ENCODE peak calls at places on chromosomes 13 and 19, in nine cellular contexts. Z is ascending aorta, A is breast epithelium, V is AG04450, W is astrocyte of the spinal cord, P is AG09309, K is left lung, H is right atrium auricular region, Y is uterus. R is an unnamed sample.

GRCh38 chr19:35551091-35551810 is 5.8 kb downstream of the TMEM147 start:
- DNase-seq in K (no peak), W (no peak), V (no peak), A (no peak), P (no peak), H (no peak), Z (no peak), Y (no peak), R (no peak)

GRCh38 chr13:94967183-94968039 is 255.1 kb upstream of the SOX21 start:
- DNase-seq in V (no peak), Z (no peak), Y (no peak), H (no peak), W (peak; percentile 27), P (no peak), A (no peak), K (no peak), R (no peak)

GRCh38 chr13:47287291-47287751 is 390.5 kb upstream of the HTR2A start:
- DNase-seq in Y (no peak), P (no peak), K (no peak), Z (no peak), A (no peak), W (peak; percentile 95), H (no peak), V (peak; percentile 29), R (no peak)

GRCh38 chr13:76991432-76991795 is 467 bp upstream of the CLN5 start:
- DNase-seq in A (peak; percentile 46), H (no peak), V (no peak), W (no peak), Y (no peak), Z (no peak), P (no peak), K (peak; percentile 43), R (no peak)

GRCh38 chr13:100989424-100989823 is 314.8 kb upstream of the TMTC4 start:
- DNase-seq in P (no peak), Y (no peak), A (no peak), Z (no peak), H (no peak), W (no peak), V (no peak), K (no peak), R (no peak)

GRCh38 chr13:106230450-106230849 is 305.0 kb downstream of the EFNB2 start:
- DNase-seq in H (no peak), V (peak; percentile 23), Z (no peak), P (no peak), Y (no peak), A (no peak), K (no peak), W (peak; percentile 67), R (no peak)

GRCh38 chr13:19981685-19982238 is 23.2 kb downstream of the ZMYM2 start:
- DNase-seq in H (no peak), K (no peak), V (no peak), P (no peak), A (no peak), Z (no peak), Y (no peak), W (no peak), R (no peak)

GRCh38 chr13:68261105-68261504 is 1031.0 kb upstream of the PCDH9 start:
- DNase-seq in W (no peak), Z (no peak), H (no peak), V (no peak), A (no peak), P (no peak), K (no peak), Y (no peak), R (peak; percentile 19)

GRCh38 chr19:45600340-45600885 is 1.6 kb downstream of the GPR4 start:
- DNase-seq in A (no peak), K (no peak), H (no peak), Z (no peak), W (no peak), Y (no peak), P (no peak), V (no peak), R (no peak)

GRCh38 chr13:90445179-90445578 is 902.3 kb upstream of the MIR17HG start:
- DNase-seq in Z (peak; percentile 67), Y (no peak), K (no peak), H (no peak), W (peak; percentile 91), V (peak; percentile 79), P (peak; percentile 83), A (no peak), R (no peak)

GRCh38 chr19:58047672-58048071 is 11.4 kb upstream of the ZNF135 start:
- DNase-seq in Y (no peak), H (no peak), V (no peak), W (no peak), A (no peak), P (no peak), K (no peak), Z (no peak), R (no peak)

GRCh38 chr13:42041017-42041683 is 7.3 kb upstream of the DGKH start:
- DNase-seq in K (peak; percentile 66), Y (peak; percentile 51), Z (peak; percentile 69), V (no peak), H (no peak), P (no peak), W (peak; percentile 56), A (peak; percentile 36), R (no peak)

GRCh38 chr19:13838943-13839192 is 38.1 kb upstream of the NANOS3 start:
- DNase-seq in H (peak; percentile 96), A (no peak), K (no peak), Y (peak; percentile 85), Z (peak; percentile 96), P (no peak), V (no peak), W (no peak), R (no peak)
- H3K4me3 ChIP-seq in H (peak overlapping the region; percentile 100), A (peak overlapping the region; percentile 96), K (peak overlapping the region; percentile 96), Y (peak overlapping the region; percentile 56), Z (peak overlapping the region; percentile 99), P (peak overlapping the region; percentile 92), V (peak overlapping the region; percentile 88), W (peak overlapping the region; percentile 95), R (no peak overlapping the region)

DNA sequence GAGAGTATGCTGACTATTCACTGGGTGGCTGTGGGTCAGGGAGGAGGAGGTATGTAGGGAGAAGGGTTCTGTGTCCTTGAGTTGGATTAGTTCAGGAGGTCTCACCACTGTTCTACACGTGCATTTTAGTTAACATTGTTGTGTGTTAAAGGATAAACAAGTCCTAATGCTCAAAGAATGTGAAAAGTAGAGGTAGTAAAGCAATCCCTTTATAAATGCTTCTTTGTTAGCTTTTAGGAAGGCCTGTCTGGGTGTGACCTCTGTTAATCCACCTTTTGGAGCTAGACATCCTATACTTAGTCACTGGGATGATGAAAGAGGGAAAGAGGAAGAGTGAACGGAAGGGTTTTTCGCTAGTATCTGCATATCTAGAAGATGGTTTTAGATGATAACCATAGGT is 42.2 kb upstream of the FLT1 start:
- DNase-seq in V (no peak), Z (no peak), H (no peak), A (no peak), W (no peak), Y (no peak), K (no peak), P (no peak), R (no peak)
- H3K4me3 ChIP-seq in V (no peak overlapping the region), Z (no peak overlapping the region), H (no peak overlapping the region), A (no peak overlapping the region), W (no peak overlapping the region), Y (no peak overlapping the region), K (no peak overlapping the region), P (no peak overlapping the region), R (no peak overlapping the region)

GRCh38 chr19:48248081-48248833 is 7.5 kb downstream of the CARD8 start:
- DNase-seq in P (no peak), V (no peak), Y (no peak), A (no peak), W (no peak), Z (no peak), H (no peak), K (no peak), R (no peak)
- H3K4me3 ChIP-seq in P (no peak overlapping the region), V (no peak overlapping the region), Y (no peak overlapping the region), A (peak overlapping the region; percentile 37), W (no peak overlapping the region), Z (peak overlapping the region; percentile 33), H (peak overlapping the region; percentile 31), K (peak overlapping the region; percentile 16), R (no peak overlapping the region)

GRCh38 chr13:41006951-41007350 is 12.2 kb downstream of the ELF1 start:
- DNase-seq in K (no peak), P (no peak), Z (no peak), Y (no peak), V (no peak), W (no peak), H (no peak), A (no peak), R (no peak)

GRCh38 chr13:41006296-41006695 is 12.8 kb downstream of the ELF1 start:
- DNase-seq in P (no peak), Z (no peak), W (no peak), H (no peak), K (no peak), V (no peak), A (no peak), Y (no peak), R (peak; percentile 66)

GRCh38 chr13:41008349-41008980 is 10.7 kb downstream of the ELF1 start:
- DNase-seq in A (no peak), H (no peak), P (peak; percentile 42), K (no peak), Z (no peak), W (peak; percentile 72), V (peak; percentile 37), Y (no peak), R (no peak)

GRCh38 chr13:41005709-41006108 is 13.4 kb downstream of the ELF1 start:
- DNase-seq in Z (no peak), P (no peak), H (no peak), W (no peak), A (no peak), K (no peak), Y (no peak), V (no peak), R (no peak)

DNA sequence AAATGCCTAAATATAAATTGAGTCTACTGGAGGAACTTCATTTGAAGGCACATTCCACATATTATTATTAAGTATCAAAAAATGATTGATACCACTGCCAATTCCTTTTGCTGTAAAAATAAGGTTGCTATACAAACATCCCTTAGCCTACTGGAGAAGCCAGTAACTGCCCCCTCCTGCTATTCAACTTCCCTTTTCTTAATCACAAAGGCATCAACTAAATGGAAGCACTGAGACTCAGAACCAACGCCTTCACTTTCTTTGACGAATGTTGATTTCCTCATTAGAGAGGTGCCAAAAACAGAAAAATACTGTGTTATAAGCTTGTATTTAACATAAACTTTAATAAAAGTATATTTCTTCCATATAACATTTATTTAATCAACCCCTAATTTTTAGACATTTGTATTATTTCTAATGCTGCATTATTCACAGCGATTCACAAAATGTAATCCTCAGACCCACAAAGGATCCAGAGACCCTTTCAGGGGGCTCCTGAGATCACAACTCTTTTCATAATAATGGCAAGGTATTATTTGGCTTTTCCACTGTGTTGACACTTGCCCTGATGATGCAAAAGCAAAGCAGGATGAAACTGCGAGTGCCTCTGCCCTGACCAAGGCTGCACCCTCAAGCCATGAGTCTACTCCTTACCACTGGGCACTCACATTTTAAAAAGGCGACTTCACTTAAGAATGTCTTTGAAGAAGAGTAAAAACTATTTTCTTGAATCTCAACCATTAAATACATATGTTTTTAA is 11.6 kb downstream of the ELF1 start:
- DNase-seq in W (no peak), Y (no peak), V (no peak), P (no peak), K (no peak), H (no peak), Z (no peak), A (no peak), R (peak; percentile 68)
- H3K4me3 ChIP-seq in W (no peak overlapping the region), Y (no peak overlapping the region), V (no peak overlapping the region), P (no peak overlapping the region), K (no peak overlapping the region), H (no peak overlapping the region), Z (no peak overlapping the region), A (no peak overlapping the region), R (peak overlapping the region; percentile 37)

R was measured in Jurkat, Clone E6-1.